ENCODE peak calls at places on chromosomes 6 and 20, in seven cellular contexts. K is lower lobe of right lung, Z is fibroblast of lung, E is HFF-Myc, T is heart right ventricle, I is nephron progenitor cell, V is pancreas. R is an unnamed sample.

GRCh38 chr20:9329356-9330092 is 184.9 kb upstream of the LAMP5 start:
- DNase-seq in K (no peak), Z (no peak), E (no peak), T (no peak), I (no peak), V (no peak), R (no peak)

GRCh38 chr6:83702077-83702476 is 6.8 kb downstream of the SNAP91 start:
- DNase-seq in K (no peak), Z (no peak), E (no peak), T (no peak), I (no peak), V (no peak), R (no peak)

GRCh38 chr6:53070808-53071207 is 5.6 kb downstream of the FBXO9 start:
- DNase-seq in K (no peak), Z (peak), E (no peak), T (no peak), I (no peak), V (no peak), R (no peak)

GRCh38 chr6:137850816-137851602 is 16.1 kb upstream of the TNFAIP3 start:
- DNase-seq in K (no peak), Z (no peak), E (no peak), T (no peak), I (no peak), V (no peak), R (no peak)

GRCh38 chr6:32935551-32936246 is 5.1 kb downstream of the HLA-DMB start:
- DNase-seq in K (no peak), Z (no peak), E (no peak), T (no peak), I (no peak), V (no peak), R (no peak)

GRCh38 chr6:169287675-169288074 is 34.0 kb upstream of the THBS2 start:
- DNase-seq in K (no peak), Z (no peak), E (no peak), T (no peak), I (no peak), V (no peak), R (no peak)

GRCh38 chr6:126069457-126069856 is 83.1 kb downstream of the TRMT11 start:
- DNase-seq in K (no peak), Z (no peak), E (no peak), T (peak), I (no peak), V (no peak), R (no peak)

GRCh38 chr6:42523158-42523814 is 40.5 kb upstream of the UBR2 start:
- DNase-seq in K (no peak), Z (no peak), E (no peak), T (no peak), I (no peak), V (no peak), R (no peak)

GRCh38 chr6:53029761-53030160 is 34.7 kb upstream of the GSTA4 start:
- DNase-seq in K (no peak), Z (no peak), E (no peak), T (no peak), I (no peak), V (no peak), R (no peak)

GRCh38 chr6:14333556-14334305 is 216.2 kb downstream of the CD83 start:
- DNase-seq in K (no peak), Z (peak), E (peak), T (no peak), I (no peak), V (no peak), R (no peak)

GRCh38 chr6:30556714-30556963 is 350 bp upstream of the GNL1 start:
- DNase-seq in K (peak), Z (no peak), E (no peak), T (peak), I (peak), V (no peak), R (no peak)

GRCh38 chr6:128076843-128077242 is 176.0 kb upstream of the THEMIS start:
- DNase-seq in K (no peak), Z (no peak), E (no peak), T (no peak), I (no peak), V (no peak), R (no peak)

GRCh38 chr6:108501559-108501958 is 59.2 kb upstream of the FOXO3 start:
- DNase-seq in K (no peak), Z (peak), E (peak), T (no peak), I (no peak), V (no peak), R (no peak)

GRCh38 chr6:169145476-169145875 is 108.2 kb downstream of the THBS2 start:
- DNase-seq in K (no peak), Z (no peak), E (peak), T (no peak), I (no peak), V (no peak), R (no peak)

GRCh38 chr6:34866509-34866908 is 21.3 kb downstream of the TAF11 start:
- DNase-seq in K (no peak), Z (no peak), E (no peak), T (no peak), I (no peak), V (no peak), R (no peak)

GRCh38 chr6:42300701-42301100 is 83.0 kb upstream of the MRPS10 start:
- DNase-seq in K (no peak), Z (no peak), E (no peak), T (no peak), I (no peak), V (no peak), R (no peak)

GRCh38 chr6:138477913-138478539 is 21.3 kb downstream of the NHSL1 start:
- DNase-seq in K (no peak), Z (no peak), E (no peak), T (no peak), I (no peak), V (no peak), R (no peak)

GRCh38 chr6:161549977-161550655 is 276.3 kb upstream of the AGPAT4 start:
- DNase-seq in K (no peak), Z (no peak), E (no peak), T (no peak), I (no peak), V (no peak), R (no peak)

GRCh38 chr20:11676618-11677289 is 240.9 kb upstream of the BTBD3 start:
- DNase-seq in K (no peak), Z (peak), E (peak), T (peak), I (peak), V (peak), R (no peak)

GRCh38 chr6:156978948-156979347 is 201.8 kb downstream of the ARID1B start:
- DNase-seq in K (no peak), Z (no peak), E (no peak), T (no peak), I (no peak), V (no peak), R (no peak)

GRCh38 chr6:109308018-109308492 is 74.2 kb downstream of the CD164 start:
- DNase-seq in K (peak), Z (peak), E (no peak), T (no peak), I (no peak), V (peak), R (no peak)

GRCh38 chr6:125001684-125002083 is 39.4 kb downstream of the RNF217 start:
- DNase-seq in K (no peak), Z (peak), E (no peak), T (no peak), I (no peak), V (no peak), R (no peak)

GRCh38 chr6:43636312-43636667 is 650 bp downstream of the MAD2L1BP start:
- DNase-seq in K (no peak), Z (peak), E (no peak), T (no peak), I (no peak), V (no peak), R (no peak)

GRCh38 chr6:125421853-125422252 is 120.1 kb upstream of the HDDC2 start:
- DNase-seq in K (no peak), Z (no peak), E (no peak), T (peak), I (peak), V (no peak), R (no peak)

GRCh38 chr20:38252292-38253288 is 7.9 kb downstream of the KIAA1755 start:
- DNase-seq in K (no peak), Z (no peak), E (no peak), T (no peak), I (no peak), V (no peak), R (no peak)

GRCh38 chr20:38256021-38256420 is 4.5 kb downstream of the KIAA1755 start:
- DNase-seq in K (no peak), Z (no peak), E (no peak), T (no peak), I (no peak), V (no peak), R (no peak)

GRCh38 chr20:38258545-38259223 is 1.9 kb downstream of the KIAA1755 start:
- DNase-seq in K (no peak), Z (no peak), E (no peak), T (no peak), I (no peak), V (no peak), R (no peak)

GRCh38 chr20:38256966-38257365 is 3.6 kb downstream of the KIAA1755 start:
- DNase-seq in K (no peak), Z (no peak), E (no peak), T (no peak), I (no peak), V (no peak), R (no peak)

GRCh38 chr20:38255389-38255788 is 5.1 kb downstream of the KIAA1755 start:
- DNase-seq in K (no peak), Z (no peak), E (peak), T (no peak), I (no peak), V (no peak), R (no peak)
- TF ChIP-seq CTCF in K (no peak), Z (no peak), E (no peak), T (no peak), I (no peak), V (no peak), R (no peak)

GRCh38 chr20:2476742-2477615 is 6.4 kb upstream of the SNRPB start:
- DNase-seq in K (no peak), Z (no peak), E (no peak), T (no peak), I (no peak), V (no peak), R (no peak)
- TF ChIP-seq CTCF in K (peak), Z (no peak), E (no peak), T (no peak), I (no peak), V (no peak), R (no peak)

GRCh38 chr6:154289818-154290508 is 66.6 kb downstream of the IPCEF1 start:
- DNase-seq in K (no peak), Z (no peak), E (no peak), T (no peak), I (no peak), V (no peak), R (no peak)
- TF ChIP-seq CTCF in K (no peak), Z (no peak), E (no peak), T (no peak), I (no peak), V (no peak), R (no peak)

GRCh38 chr20:48904566-48905321 is 16.8 kb upstream of the ARFGEF2 start:
- DNase-seq in K (no peak), Z (peak), E (peak), T (peak), I (peak), V (peak), R (no peak)

GRCh38 chr20:48906221-48906877 is 15.2 kb upstream of the ARFGEF2 start:
- DNase-seq in K (no peak), Z (no peak), E (no peak), T (no peak), I (no peak), V (no peak), R (no peak)

GRCh38 chr20:48908661-48909316 is 12.7 kb upstream of the ARFGEF2 start:
- DNase-seq in K (no peak), Z (no peak), E (no peak), T (no peak), I (no peak), V (no peak), R (no peak)

GRCh38 chr20:48903705-48904104 is 17.8 kb upstream of the ARFGEF2 start:
- DNase-seq in K (no peak), Z (no peak), E (no peak), T (no peak), I (no peak), V (no peak), R (no peak)

DNA sequence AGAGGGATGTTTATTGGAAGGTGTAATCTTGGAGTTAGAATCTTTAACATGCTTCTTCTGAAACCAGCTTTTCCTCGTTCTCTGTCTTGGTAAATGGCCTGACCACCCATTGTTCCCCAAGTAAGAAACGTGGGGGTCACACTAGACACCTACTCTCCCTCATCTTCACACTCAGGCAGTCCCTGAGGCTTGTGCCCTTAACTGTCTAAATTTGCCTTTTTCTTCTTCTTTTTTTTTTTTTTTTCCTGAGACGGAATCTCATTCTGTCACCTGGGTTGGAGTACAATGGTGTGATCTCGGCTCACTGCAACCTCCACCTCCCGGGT is 16.2 kb upstream of the ARFGEF2 start:
- DNase-seq in K (no peak), Z (no peak), E (no peak), T (no peak), I (no peak), V (no peak), R (no peak)
- TF ChIP-seq CTCF in K (no peak), Z (no peak), E (no peak), T (no peak), I (no peak), V (no peak), R (peak)

GRCh38 chr6:558089-558488 is 98.8 kb downstream of the HUS1B start:
- DNase-seq in K (no peak), Z (peak), E (no peak), T (no peak), I (no peak), V (no peak), R (no peak)
- TF ChIP-seq CTCF in K (no peak), Z (no peak), E (no peak), T (peak), I (peak), V (no peak), R (no peak)

DNA sequence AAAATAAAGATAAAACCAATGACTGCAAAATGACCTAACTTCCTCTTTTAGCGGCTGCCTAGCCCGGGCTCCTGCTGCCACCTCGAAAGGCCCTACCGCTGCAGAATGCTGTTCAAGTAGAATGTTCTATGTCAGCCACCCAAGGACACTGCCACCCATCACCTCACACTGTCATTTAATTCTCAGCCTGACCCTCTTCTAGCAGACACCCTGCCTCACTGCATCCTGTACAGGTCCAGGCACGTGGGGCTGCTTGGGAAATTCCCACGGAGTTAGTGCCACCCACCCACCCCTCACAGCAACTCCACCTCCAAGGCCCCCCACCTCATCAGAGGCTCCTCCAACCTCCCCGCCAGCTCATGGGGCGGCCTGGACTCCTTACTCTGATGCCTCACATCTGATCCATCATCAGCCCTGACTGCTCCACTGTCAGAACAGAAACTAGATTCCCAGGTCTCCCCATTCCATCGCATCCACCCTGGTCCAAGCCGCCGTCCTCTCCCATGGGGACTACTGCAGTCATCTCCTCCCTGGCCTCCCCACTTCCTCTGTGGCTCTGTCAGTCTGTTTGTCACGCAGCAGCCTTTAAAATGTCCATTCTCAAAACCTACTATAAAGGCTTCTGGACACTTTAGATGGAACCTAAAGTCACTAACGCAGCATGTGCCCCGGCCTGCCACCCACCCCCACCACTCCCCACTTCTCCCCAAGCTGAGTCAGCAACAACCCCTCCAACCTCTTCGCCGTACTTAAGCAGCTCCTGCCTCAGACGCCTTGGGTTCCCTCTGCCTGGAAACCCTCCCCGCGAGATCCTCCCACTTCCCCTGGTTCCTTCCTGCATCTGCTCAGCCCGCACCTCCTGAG is 17.0 kb downstream of the NFATC2 start:
- DNase-seq in K (no peak), Z (no peak), E (no peak), T (no peak), I (no peak), V (no peak), R (no peak)
- TF ChIP-seq CTCF in K (no peak), Z (no peak), E (no peak), T (no peak), I (no peak), V (no peak), R (no peak)

DNA sequence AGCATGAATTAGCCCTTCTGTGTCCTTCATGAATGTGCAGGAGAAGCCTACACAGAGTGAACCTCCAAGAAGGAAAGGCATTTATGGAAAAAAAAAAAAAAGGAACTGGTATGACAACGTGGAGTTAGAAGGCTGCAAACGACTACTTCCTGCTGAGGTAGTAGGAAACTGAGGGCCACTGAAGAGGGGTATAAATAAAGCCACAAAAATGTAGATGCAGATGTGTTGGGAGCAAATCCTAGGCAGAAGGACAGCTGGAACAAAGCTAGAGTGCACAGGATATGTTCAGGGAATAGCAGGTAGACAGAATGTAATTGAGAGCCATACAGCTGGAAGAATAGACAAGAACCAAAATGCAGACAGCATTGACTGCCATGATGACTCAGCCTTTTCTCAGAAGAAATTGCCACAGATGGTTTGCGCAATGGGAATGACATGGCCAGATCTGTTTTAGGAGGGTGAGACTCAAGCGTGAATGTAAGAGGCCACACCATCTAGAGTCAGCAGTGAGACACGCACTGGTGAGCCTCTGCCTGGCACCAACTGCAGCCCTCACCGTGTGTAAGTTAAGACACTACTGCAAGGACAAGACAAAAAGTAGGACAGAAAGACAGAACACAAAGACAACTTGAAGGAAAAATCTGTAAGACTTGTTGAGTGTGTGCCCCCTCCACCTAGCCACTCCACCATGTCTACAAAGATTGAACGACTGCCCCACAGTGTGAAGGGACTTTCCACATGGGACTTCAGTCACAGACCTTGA is 79.8 kb downstream of the KIF13A start:
- DNase-seq in K (peak), Z (peak), E (peak), T (peak), I (no peak), V (no peak), R (no peak)
- TF ChIP-seq CTCF in K (no peak), Z (peak), E (peak), T (no peak), I (no peak), V (no peak), R (no peak)

DNA sequence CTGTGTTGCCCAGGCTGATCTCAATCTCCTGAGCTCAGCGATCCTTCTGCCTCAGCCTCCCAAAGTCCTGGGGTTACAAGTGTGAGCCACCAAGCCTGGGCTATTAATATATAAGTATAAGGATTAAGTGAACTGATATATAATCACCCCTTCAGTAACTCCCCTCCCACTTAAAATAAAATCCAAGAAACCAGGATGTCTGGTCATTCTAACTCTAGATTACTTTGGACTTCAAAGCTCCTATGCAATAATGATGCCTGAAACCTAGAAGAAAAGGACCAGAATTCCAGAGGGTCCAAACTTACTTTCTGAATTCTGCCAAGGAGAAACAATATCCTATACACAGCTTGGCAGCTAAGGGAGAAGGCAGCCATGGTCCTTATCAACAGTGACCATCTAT is 206.8 kb upstream of the ZNF217 start:
- DNase-seq in K (no peak), Z (no peak), E (no peak), T (no peak), I (no peak), V (no peak), R (no peak)
- TF ChIP-seq CTCF in K (no peak), Z (no peak), E (no peak), T (no peak), I (no peak), V (no peak), R (no peak)

DNA sequence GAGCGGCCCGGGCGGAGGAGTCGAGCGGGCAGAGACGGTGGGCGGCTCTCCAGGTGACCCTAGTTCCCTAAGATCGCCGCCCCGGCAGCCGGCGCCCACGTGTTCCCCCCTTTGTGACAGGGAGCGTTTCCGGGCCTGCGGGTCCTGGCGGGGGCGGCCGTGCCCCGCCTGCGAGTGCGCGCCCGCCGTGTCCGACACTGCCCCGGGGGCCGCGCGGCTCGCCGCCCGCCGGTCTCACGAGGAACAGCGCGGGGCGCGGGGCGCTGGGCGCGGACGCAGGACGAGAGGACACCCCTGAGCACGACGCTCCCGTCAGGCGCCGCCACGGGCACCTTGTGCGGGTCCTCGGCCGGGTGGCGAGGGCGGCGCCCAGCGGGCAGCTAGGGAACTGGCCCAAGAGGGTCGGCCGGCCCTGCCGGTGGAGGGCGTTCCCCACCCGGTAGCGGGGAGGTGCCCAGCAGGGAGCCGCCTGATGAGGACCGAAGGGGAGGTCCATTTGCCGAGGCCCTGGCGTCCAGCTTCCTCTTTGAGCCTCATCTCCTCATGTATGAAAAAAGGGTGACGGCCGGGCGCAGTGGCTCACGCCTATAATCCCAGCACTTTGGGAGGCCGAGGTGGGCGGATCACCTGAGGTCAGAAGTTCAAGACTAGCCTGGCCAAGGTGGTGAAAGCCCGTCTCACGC is at the start of gene VARS1:
- DNase-seq in K (peak), Z (peak), E (peak), T (peak), I (peak), V (peak), R (peak)
- TF ChIP-seq CTCF in K (peak), Z (peak), E (peak), T (peak), I (peak), V (peak), R (peak)

R was measured in mesothelial cell of epicardium.